ENCODE peak calls at places on chromosomes 5 and 9, in ten cellular contexts. N, K, H, E, Z, S, I, Q, B and L are unnamed samples.

GRCh38 chr5:73451218-73452130 is 2.9 kb upstream of the FOXD1 start:
- DNase-seq in E (no peak), Z (peak; percentile 54), B (peak; percentile 65), I (peak; percentile 31), H (peak; percentile 52), K (peak; percentile 35), Q (peak; percentile 36), S (peak; percentile 62), N (peak; percentile 82), L (no peak)

GRCh38 chr5:54835642-54836041 is 149.8 kb downstream of the ESM1 start:
- DNase-seq in H (no peak), K (no peak), S (no peak), Q (no peak), I (no peak), N (no peak), B (peak; percentile 85), E (no peak), Z (no peak), L (no peak)

GRCh38 chr5:156329197-156329611 is 2.2 kb downstream of the SGCD start:
- DNase-seq in B (peak; percentile 24), I (no peak), Z (no peak), Q (peak; percentile 61), H (peak; percentile 64), N (peak; percentile 73), K (no peak), S (no peak), E (no peak), L (no peak)

GRCh38 chr9:1916676-1917075 is 98.5 kb upstream of the SMARCA2 start:
- DNase-seq in E (no peak), H (peak; percentile 27), I (no peak), Q (no peak), B (no peak), S (no peak), K (no peak), N (no peak), Z (no peak), L (no peak)

GRCh38 chr5:126680215-126680817 is 79.6 kb downstream of the PHAX start:
- DNase-seq in B (peak; percentile 92), E (no peak), Q (no peak), Z (no peak), N (no peak), K (no peak), H (peak; percentile 97), S (peak; percentile 54), I (no peak), L (no peak)

GRCh38 chr5:67842806-67843205 is 372.8 kb upstream of the PIK3R1 start:
- DNase-seq in H (peak; percentile 46), N (no peak), B (peak; percentile 60), K (no peak), I (no peak), Q (no peak), S (no peak), E (no peak), Z (no peak), L (no peak)

GRCh38 chr9:109107402-109108240 is 12.1 kb downstream of the TMEM245 start:
- DNase-seq in N (no peak), E (no peak), B (peak; percentile 85), K (no peak), Q (no peak), H (peak; percentile 79), S (peak; percentile 67), I (no peak), Z (no peak), L (no peak)

GRCh38 chr5:95446560-95447221 is 55.5 kb downstream of the FAM81B start:
- DNase-seq in S (no peak), K (no peak), H (peak; percentile 32), Z (no peak), E (no peak), B (peak; percentile 4), Q (no peak), I (no peak), N (no peak), L (peak; percentile 4)